ENCODE peak calls at places on chromosomes 1 and 21, in nine cellular contexts. One of them, this sample, is unnamed.

GRCh38 chr1:7317888-7318287 is 453.2 kb upstream of the VAMP3 start:
- DNase-seq in esophagus muscularis mucosa: peak; percentile 55
- DNase-seq in sigmoid colon: no peak
- DNase-seq in stomach: no peak
- DNase-seq in K562: no peak
- DNase-seq in upper lobe of left lung: no peak
- DNase-seq in transverse colon: peak; percentile 27
- DNase-seq in HepG2: no peak
- DNase-seq in HCT116: no peak
- DNase-seq in this sample: no peak

GRCh38 chr1:193058529-193059281 is 455 bp downstream of the UCHL5 start:
- DNase-seq in HCT116: no peak
- DNase-seq in esophagus muscularis mucosa: no peak
- DNase-seq in transverse colon: peak; percentile 54
- DNase-seq in K562: peak; percentile 84
- DNase-seq in upper lobe of left lung: peak; percentile 75
- DNase-seq in stomach: peak; percentile 44
- DNase-seq in sigmoid colon: peak; percentile 72
- DNase-seq in HepG2: peak; percentile 35
- DNase-seq in this sample: peak; percentile 8

GRCh38 chr1:178371236-178371635 is 125.5 kb downstream of the CLEC20A start:
- DNase-seq in HCT116: no peak
- DNase-seq in transverse colon: no peak
- DNase-seq in esophagus muscularis mucosa: no peak
- DNase-seq in HepG2: no peak
- DNase-seq in stomach: no peak
- DNase-seq in K562: no peak
- DNase-seq in sigmoid colon: peak; percentile 61
- DNase-seq in upper lobe of left lung: no peak
- DNase-seq in this sample: no peak

GRCh38 chr1:32273389-32274208 is 18.3 kb upstream of the HDAC1 start:
- DNase-seq in HCT116: no peak
- DNase-seq in esophagus muscularis mucosa: no peak
- DNase-seq in K562: peak; percentile 38
- DNase-seq in transverse colon: peak; percentile 51
- DNase-seq in HepG2: peak; percentile 63
- DNase-seq in stomach: peak; percentile 46
- DNase-seq in upper lobe of left lung: peak; percentile 29
- DNase-seq in sigmoid colon: no peak
- DNase-seq in this sample: no peak

GRCh38 chr1:39046811-39047210 is 20.7 kb downstream of the NDUFS5 start:
- DNase-seq in HepG2: no peak
- DNase-seq in stomach: no peak
- DNase-seq in K562: no peak
- DNase-seq in upper lobe of left lung: no peak
- DNase-seq in transverse colon: no peak
- DNase-seq in esophagus muscularis mucosa: no peak
- DNase-seq in sigmoid colon: no peak
- DNase-seq in HCT116: no peak
- DNase-seq in this sample: no peak

GRCh38 chr1:162070825-162071224 is 1.3 kb downstream of the NOS1AP start:
- DNase-seq in upper lobe of left lung: peak; percentile 24
- DNase-seq in sigmoid colon: no peak
- DNase-seq in stomach: no peak
- DNase-seq in HepG2: no peak
- DNase-seq in esophagus muscularis mucosa: no peak
- DNase-seq in transverse colon: peak; percentile 25
- DNase-seq in HCT116: no peak
- DNase-seq in K562: no peak
- DNase-seq in this sample: peak; percentile 18

GRCh38 chr21:41066086-41066938 is 101.6 kb upstream of the BACE2 start:
- DNase-seq in sigmoid colon: no peak
- DNase-seq in K562: no peak
- DNase-seq in HepG2: no peak
- DNase-seq in transverse colon: no peak
- DNase-seq in HCT116: no peak
- DNase-seq in stomach: peak; percentile 55
- DNase-seq in esophagus muscularis mucosa: peak; percentile 75
- DNase-seq in upper lobe of left lung: no peak
- DNase-seq in this sample: no peak

GRCh38 chr1:201590474-201590873 is 51.5 kb downstream of the NAV1 start:
- DNase-seq in K562: no peak
- DNase-seq in stomach: no peak
- DNase-seq in upper lobe of left lung: no peak
- DNase-seq in esophagus muscularis mucosa: no peak
- DNase-seq in HepG2: no peak
- DNase-seq in transverse colon: no peak
- DNase-seq in HCT116: no peak
- DNase-seq in sigmoid colon: peak; percentile 62
- DNase-seq in this sample: no peak

GRCh38 chr1:22288593-22289241 is 145.8 kb upstream of the WNT4 start:
- DNase-seq in upper lobe of left lung: peak; percentile 6
- DNase-seq in esophagus muscularis mucosa: no peak
- DNase-seq in HCT116: no peak
- DNase-seq in K562: no peak
- DNase-seq in HepG2: peak; percentile 12
- DNase-seq in stomach: peak; percentile 14
- DNase-seq in transverse colon: no peak
- DNase-seq in sigmoid colon: no peak
- DNase-seq in this sample: no peak

GRCh38 chr21:43353282-43354010 is 73.5 kb downstream of the SIK1 start:
- DNase-seq in HCT116: no peak
- DNase-seq in HepG2: no peak
- DNase-seq in transverse colon: no peak
- DNase-seq in stomach: no peak
- DNase-seq in upper lobe of left lung: no peak
- DNase-seq in esophagus muscularis mucosa: no peak
- DNase-seq in sigmoid colon: no peak
- DNase-seq in K562: no peak
- DNase-seq in this sample: no peak

GRCh38 chr21:43354666-43355065 is 72.3 kb downstream of the SIK1 start:
- DNase-seq in K562: no peak
- DNase-seq in HepG2: no peak
- DNase-seq in stomach: no peak
- DNase-seq in sigmoid colon: no peak
- DNase-seq in HCT116: no peak
- DNase-seq in esophagus muscularis mucosa: no peak
- DNase-seq in transverse colon: no peak
- DNase-seq in upper lobe of left lung: no peak
- DNase-seq in this sample: no peak

GRCh38 chr21:43355925-43356289 is 71.0 kb downstream of the SIK1 start:
- DNase-seq in sigmoid colon: no peak
- DNase-seq in HCT116: no peak
- DNase-seq in stomach: no peak
- DNase-seq in HepG2: peak; percentile 80
- DNase-seq in transverse colon: no peak
- DNase-seq in upper lobe of left lung: no peak
- DNase-seq in K562: peak; percentile 36
- DNase-seq in esophagus muscularis mucosa: no peak
- DNase-seq in this sample: no peak

GRCh38 chr21:43354016-43354420 is 72.9 kb downstream of the SIK1 start:
- DNase-seq in transverse colon: peak; percentile 57
- DNase-seq in K562: no peak
- DNase-seq in upper lobe of left lung: no peak
- DNase-seq in stomach: no peak
- DNase-seq in HCT116: no peak
- DNase-seq in sigmoid colon: no peak
- DNase-seq in HepG2: no peak
- DNase-seq in esophagus muscularis mucosa: no peak
- DNase-seq in this sample: no peak

DNA sequence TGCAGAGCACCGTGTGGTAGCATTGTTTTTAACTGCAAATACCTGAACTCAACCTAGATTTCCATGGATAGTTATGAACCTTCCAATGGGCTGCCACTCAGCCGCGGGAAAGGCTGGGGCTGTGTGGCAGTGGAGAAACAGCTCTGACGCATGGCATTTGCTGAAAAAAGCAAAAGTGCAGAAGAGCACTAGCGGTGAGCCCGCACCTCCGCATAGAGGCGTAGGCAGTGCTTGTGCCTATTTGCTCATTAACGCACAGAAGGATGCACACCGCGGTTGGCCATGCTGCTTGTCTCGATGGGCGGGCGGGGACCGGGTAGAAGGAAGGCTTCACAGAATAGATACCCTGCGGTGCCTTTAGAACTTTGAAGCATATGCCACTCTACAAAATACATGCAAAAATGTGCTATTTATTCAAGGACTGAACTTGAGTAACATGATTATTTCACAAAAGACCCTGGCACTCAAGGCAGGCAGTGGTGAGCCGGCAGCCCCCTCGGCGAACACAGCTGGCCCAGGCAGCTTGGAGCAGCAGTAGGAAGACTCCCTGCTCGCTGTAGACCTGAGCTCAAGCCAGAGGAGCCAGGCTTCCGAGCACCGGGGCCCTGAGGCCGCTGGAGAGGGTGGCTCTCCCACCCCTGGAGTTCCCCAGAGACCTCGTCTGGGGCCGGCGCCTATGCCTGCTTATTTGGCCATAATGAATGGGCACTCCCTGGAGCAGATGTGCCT is 71.6 kb downstream of the SIK1 start:
- DNase-seq in esophagus muscularis mucosa: no peak
- DNase-seq in stomach: no peak
- DNase-seq in HepG2: no peak
- DNase-seq in upper lobe of left lung: no peak
- DNase-seq in transverse colon: no peak
- DNase-seq in HCT116: no peak
- DNase-seq in sigmoid colon: no peak
- DNase-seq in K562: no peak
- DNase-seq in this sample: no peak
- H3K4me3 ChIP-seq in esophagus muscularis mucosa: no peak overlapping the region
- H3K4me3 ChIP-seq in stomach: no peak overlapping the region
- H3K4me3 ChIP-seq in HepG2: no peak overlapping the region
- H3K4me3 ChIP-seq in upper lobe of left lung: no peak overlapping the region
- H3K4me3 ChIP-seq in transverse colon: no peak overlapping the region
- H3K4me3 ChIP-seq in HCT116: no peak overlapping the region
- H3K4me3 ChIP-seq in sigmoid colon: no peak overlapping the region
- H3K4me3 ChIP-seq in K562: no peak overlapping the region
- H3K4me3 ChIP-seq in this sample: no peak overlapping the region

DNA sequence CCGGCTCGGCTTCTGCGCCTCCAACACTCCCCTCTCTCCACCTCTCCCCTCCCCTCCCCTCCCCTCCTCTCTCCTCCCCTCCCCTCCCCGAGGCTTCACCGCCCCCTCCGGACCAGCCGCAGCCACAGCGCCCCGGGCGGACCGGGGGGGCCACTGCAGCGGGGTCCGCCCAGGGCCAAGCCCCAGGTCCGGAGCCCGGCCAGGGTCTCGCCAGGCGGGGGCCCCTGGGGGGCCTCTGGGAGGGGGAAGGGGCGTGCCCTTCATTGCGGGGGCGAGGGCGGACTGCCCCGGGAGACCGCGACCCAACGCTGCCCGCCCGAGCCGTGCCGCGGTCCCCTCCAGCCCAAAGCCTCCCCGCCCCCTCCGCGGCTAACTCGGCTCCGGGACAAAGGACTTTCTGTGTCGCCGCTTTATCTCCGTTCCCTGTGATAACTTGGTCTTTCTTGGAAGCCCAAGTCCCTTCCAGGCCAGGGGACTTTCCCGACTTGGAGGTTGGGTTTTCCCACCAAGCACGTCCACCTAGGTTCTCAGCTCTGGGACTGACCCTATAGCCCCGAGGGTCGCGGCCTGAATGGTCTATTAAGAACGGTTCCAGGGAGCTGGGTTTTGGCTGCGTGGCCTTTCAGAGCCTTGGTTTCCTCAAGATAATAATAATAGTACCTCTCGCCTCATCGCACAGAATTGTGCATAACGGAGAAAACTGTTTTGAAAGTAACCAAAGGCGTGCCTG is at the start of gene UBQLN4:
- DNase-seq in K562: peak; percentile 91
- DNase-seq in stomach: peak; percentile 91
- DNase-seq in upper lobe of left lung: peak; percentile 90
- DNase-seq in esophagus muscularis mucosa: peak; percentile 95
- DNase-seq in sigmoid colon: peak; percentile 96
- DNase-seq in HCT116: peak; percentile 67
- DNase-seq in HepG2: peak; percentile 70
- DNase-seq in transverse colon: peak; percentile 91
- DNase-seq in this sample: peak; percentile 84
- TF ChIP-seq POLR2A in K562: peak; percentile 60
- TF ChIP-seq POLR2A in stomach: no peak
- TF ChIP-seq POLR2A in upper lobe of left lung: no peak
- TF ChIP-seq POLR2A in esophagus muscularis mucosa: no peak
- TF ChIP-seq POLR2A in sigmoid colon: no peak
- TF ChIP-seq POLR2A in HCT116: no peak
- TF ChIP-seq POLR2A in HepG2: peak; percentile 58
- TF ChIP-seq POLR2A in transverse colon: no peak
- TF ChIP-seq POLR2A in this sample: no peak

DNA sequence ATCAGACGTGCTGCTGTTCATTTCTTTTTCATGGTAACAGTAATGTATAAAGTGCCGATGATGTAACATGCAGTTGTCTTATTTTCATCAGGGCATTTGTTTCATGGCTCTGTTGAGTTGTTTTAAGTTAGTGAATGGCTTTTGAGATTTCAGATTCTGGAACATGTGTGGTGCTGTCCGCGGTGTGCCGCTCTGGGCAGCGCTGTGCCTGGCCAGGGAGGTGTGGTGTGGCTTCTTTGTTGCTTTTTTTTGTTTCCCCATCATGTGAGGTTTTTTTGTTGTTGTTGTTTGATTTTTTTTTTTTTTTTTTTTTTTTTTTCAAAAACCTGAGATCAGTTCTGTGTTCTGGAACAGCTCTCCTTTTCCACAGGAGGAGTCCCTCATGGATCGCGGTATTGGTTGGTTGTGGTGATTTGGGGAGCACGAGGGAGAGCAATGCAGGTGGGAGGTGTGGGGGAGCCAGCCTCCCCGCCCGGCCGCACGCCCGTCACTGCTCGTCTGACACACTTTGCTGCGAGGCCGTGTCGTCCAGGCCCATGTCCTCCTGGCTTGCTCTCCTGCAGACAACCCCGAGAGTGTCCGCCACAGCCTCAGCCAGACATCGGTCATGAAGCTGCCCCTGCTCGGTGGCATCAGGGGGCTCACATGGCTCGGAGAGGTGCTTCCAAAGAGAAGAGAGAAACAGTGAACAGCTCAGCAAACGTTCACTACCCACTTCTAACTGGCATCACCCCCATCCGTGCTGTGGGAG is 33.6 kb downstream of the NTPCR start:
- DNase-seq in sigmoid colon: no peak
- DNase-seq in upper lobe of left lung: no peak
- DNase-seq in K562: no peak
- DNase-seq in stomach: no peak
- DNase-seq in HepG2: no peak
- DNase-seq in esophagus muscularis mucosa: no peak
- DNase-seq in transverse colon: no peak
- DNase-seq in HCT116: no peak
- DNase-seq in this sample: no peak
- TF ChIP-seq POLR2AphosphoS5 in sigmoid colon: no peak
- TF ChIP-seq POLR2AphosphoS5 in upper lobe of left lung: no peak
- TF ChIP-seq POLR2AphosphoS5 in K562: no peak
- TF ChIP-seq POLR2AphosphoS5 in stomach: no peak
- TF ChIP-seq POLR2AphosphoS5 in HepG2: no peak
- TF ChIP-seq POLR2AphosphoS5 in esophagus muscularis mucosa: no peak
- TF ChIP-seq POLR2AphosphoS5 in transverse colon: no peak
- TF ChIP-seq POLR2AphosphoS5 in HCT116: no peak
- TF ChIP-seq POLR2AphosphoS5 in this sample: no peak

DNA sequence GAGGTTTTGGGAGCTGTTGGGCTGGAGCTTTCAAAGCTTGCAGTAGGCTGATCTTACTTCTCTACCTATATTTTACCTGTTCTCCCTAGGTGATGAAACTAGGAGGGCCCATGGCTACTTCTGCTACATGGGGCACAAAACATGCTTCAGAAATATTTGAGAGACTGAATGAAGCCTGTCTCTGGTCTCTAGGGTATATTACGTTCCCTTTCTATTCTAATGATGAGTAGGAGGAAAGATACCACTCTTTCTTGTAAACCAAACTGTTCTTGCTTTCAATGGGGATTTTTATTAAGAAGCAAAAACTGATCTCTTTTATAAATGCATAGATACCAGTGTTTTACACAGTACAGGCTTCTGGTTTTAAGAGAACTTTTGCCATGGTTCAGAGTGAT is 103.1 kb downstream of the GALNT2 start:
- DNase-seq in stomach: no peak
- DNase-seq in K562: no peak
- DNase-seq in transverse colon: no peak
- DNase-seq in HCT116: no peak
- DNase-seq in upper lobe of left lung: no peak
- DNase-seq in sigmoid colon: no peak
- DNase-seq in esophagus muscularis mucosa: no peak
- DNase-seq in HepG2: no peak
- DNase-seq in this sample: no peak
- H3K4me3 ChIP-seq in stomach: no peak overlapping the region
- H3K4me3 ChIP-seq in K562: no peak overlapping the region
- H3K4me3 ChIP-seq in transverse colon: no peak overlapping the region
- H3K4me3 ChIP-seq in HCT116: no peak overlapping the region
- H3K4me3 ChIP-seq in upper lobe of left lung: no peak overlapping the region
- H3K4me3 ChIP-seq in sigmoid colon: peak overlapping the region; percentile 8
- H3K4me3 ChIP-seq in esophagus muscularis mucosa: no peak overlapping the region
- H3K4me3 ChIP-seq in HepG2: no peak overlapping the region
- H3K4me3 ChIP-seq in this sample: no peak overlapping the region

This sample was measured in prostate gland.